ENCODE peak calls at places on chromosomes 7 and 10, in six cellular contexts. F, C, D, U, W and M are unnamed samples. For H3K4me1, the result is how much of the 10 kb centered on the place peaks cover.

GRCh38 chr10:34474060-34474376 is 341.1 kb downstream of the PARD3 start:
- DNase-seq in F (no peak), C (no peak), D (no peak), U (no peak), W (no peak), M (no peak)

GRCh38 chr10:131570716-131571307 is 259.3 kb upstream of the TCERG1L start:
- DNase-seq in F (no peak), C (no peak), D (no peak), U (no peak), W (no peak), M (no peak)

GRCh38 chr7:38244516-38244915 is 28.9 kb downstream of the TARP start:
- DNase-seq in F (no peak), C (no peak), D (no peak), U (no peak), W (no peak), M (no peak)

GRCh38 chr7:154167807-154168206 is 115.6 kb downstream of the DPP6 start:
- DNase-seq in F (no peak), C (no peak), D (no peak), U (no peak), W (no peak), M (no peak)

GRCh38 chr10:106450966-106451365 is 713.5 kb downstream of the SORCS1 start:
- DNase-seq in F (no peak), C (no peak), D (no peak), U (no peak), W (no peak), M (no peak)

GRCh38 chr7:77425151-77426051 is 9.3 kb upstream of the GSAP start:
- DNase-seq in F (no peak), C (no peak), D (no peak), U (no peak), W (no peak), M (no peak)

GRCh38 chr10:43692051-43692825 is 43.6 kb upstream of the ZNF32 start:
- DNase-seq in F (no peak), C (no peak), D (no peak), U (no peak), W (no peak), M (no peak)

GRCh38 chr10:52004342-52004949 is 305.1 kb upstream of the CSTF2T start:
- DNase-seq in F (no peak), C (no peak), D (no peak), U (no peak), W (no peak), M (no peak)

GRCh38 chr7:154770962-154771361 is 232.0 kb downstream of the PAXIP1 start:
- DNase-seq in F (no peak), C (no peak), D (no peak), U (no peak), W (no peak), M (no peak)

GRCh38 chr10:130336612-130337304 is 200.6 kb downstream of the GLRX3 start:
- DNase-seq in F (peak), C (no peak), D (no peak), U (no peak), W (no peak), M (no peak)

GRCh38 chr7:139913555-139914135 is 84.6 kb downstream of the TBXAS1 start:
- DNase-seq in F (no peak), C (no peak), D (no peak), U (no peak), W (no peak), M (no peak)

GRCh38 chr7:3034591-3035150 is 9.0 kb downstream of the CARD11 start:
- DNase-seq in F (no peak), C (no peak), D (no peak), U (no peak), W (no peak), M (no peak)

DNA sequence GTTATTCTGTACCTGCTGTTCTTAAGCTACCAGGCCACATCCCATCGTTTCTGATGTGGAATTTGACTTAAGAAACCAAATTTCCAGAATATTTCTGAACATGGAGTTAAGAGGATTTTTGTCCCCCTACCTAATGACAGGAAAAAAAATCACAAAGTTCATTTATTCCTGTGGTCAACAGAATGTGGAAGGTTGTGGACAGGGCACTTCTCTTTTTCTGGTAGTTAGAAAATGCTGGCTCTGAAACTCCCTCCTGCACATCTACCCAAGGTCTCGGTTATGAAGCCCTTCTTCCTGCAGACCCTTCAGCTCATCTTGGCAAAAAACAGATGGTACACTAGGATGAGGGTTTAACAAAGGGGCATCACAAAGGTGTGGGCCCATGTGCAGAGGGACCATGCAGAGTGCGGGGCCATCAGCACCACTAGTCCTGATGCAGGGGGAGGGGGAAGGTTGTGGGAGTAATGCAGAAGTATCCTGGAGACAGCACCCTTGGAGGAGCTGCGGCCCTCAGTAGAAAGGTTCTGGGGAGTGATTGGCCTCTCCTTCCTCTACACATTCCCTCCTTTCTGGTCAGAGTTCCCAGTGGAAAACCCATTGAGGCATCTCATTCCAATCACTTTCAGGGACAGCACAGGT is 9.8 kb downstream of the ALOX5 start:
- DNase-seq in F (no peak), C (no peak), D (no peak), U (no peak), W (no peak), M (no peak)
- H3K4me1 ChIP-seq in F (under half), C (under half), D (under half), U (under half), W (under half), M (under half)

GRCh38 chr7:75965617-75966016 is 28.8 kb downstream of the TMEM120A start:
- DNase-seq in F (no peak), C (no peak), D (no peak), U (no peak), W (no peak), M (no peak)
- H3K27ac ChIP-seq in F (peak), C (peak), D (peak), U (peak), W (no peak), M (peak)

GRCh38 chr7:127035203-127035849 is 217.4 kb downstream of the GRM8 start:
- DNase-seq in F (no peak), C (no peak), D (peak), U (no peak), W (no peak), M (no peak)

GRCh38 chr7:127034171-127034806 is 218.5 kb downstream of the GRM8 start:
- DNase-seq in F (no peak), C (no peak), D (no peak), U (no peak), W (no peak), M (no peak)

DNA sequence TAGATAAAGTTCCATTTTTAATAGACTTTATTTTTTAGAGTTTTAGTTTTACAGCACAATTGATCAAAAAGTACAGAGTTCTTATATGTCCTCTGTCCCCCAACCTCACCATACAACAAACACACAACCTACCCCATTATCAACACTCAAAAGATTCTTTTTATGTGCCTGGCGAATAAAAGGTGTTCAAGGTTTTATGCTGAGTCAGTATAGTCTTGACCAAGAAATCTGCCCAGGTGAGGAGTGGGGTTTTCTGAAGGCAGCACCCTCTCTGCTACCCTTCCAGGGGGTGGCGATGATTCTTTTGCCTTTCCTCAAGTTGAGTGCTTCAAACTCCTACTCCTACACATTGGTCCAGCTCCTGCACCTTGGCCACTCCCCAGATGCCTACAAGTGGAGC is 222.9 kb downstream of the GRM8 start:
- DNase-seq in F (no peak), C (no peak), D (no peak), U (no peak), W (no peak), M (no peak)
- TF ChIP-seq CTCF in F (no peak), C (no peak), D (no peak), U (no peak), W (no peak), M (no peak)

GRCh38 chr10:126277177-126277576 is 111.1 kb downstream of the ADAM12 start:
- DNase-seq in F (no peak), C (no peak), D (no peak), U (no peak), W (no peak), M (no peak)
- H3K4me1 ChIP-seq in F (under half), C (under half), D (under half), U (under half), W (under half), M (under half)

GRCh38 chr10:110686037-110686436 is 41.9 kb downstream of the RBM20 start:
- DNase-seq in F (no peak), C (no peak), D (no peak), U (no peak), W (no peak), M (peak)
- H3K27ac ChIP-seq in F (no peak), C (peak), D (no peak), U (no peak), W (no peak), M (peak)